ENCODE peak calls at places on chromosomes 5 and 9, in eight cellular contexts. T, L, G, I, F, X, A and S are unnamed samples.

GRCh38 chr5:24773241-24773640 is 128.5 kb upstream of the CDH10 start:
- DNase-seq in T (no peak), L (no peak), G (no peak), I (no peak), F (peak), X (no peak), A (no peak), S (no peak)

GRCh38 chr5:54994628-54995027 is 9.2 kb upstream of the ESM1 start:
- DNase-seq in T (no peak), L (no peak), G (no peak), I (no peak), F (no peak), X (no peak), A (no peak), S (no peak)

GRCh38 chr5:18465833-18466681 is 831.8 kb downstream of the TAF11L14 start:
- DNase-seq in T (no peak), L (peak), G (peak), I (no peak), F (peak), X (peak), A (no peak), S (peak)

GRCh38 chr5:76358-77169 is 15.4 kb upstream of the PLEKHG4B start:
- DNase-seq in T (no peak), L (no peak), G (no peak), I (no peak), F (no peak), X (no peak), A (no peak), S (no peak)

GRCh38 chr5:125408582-125409069 is 662.2 kb upstream of the ZNF608 start:
- DNase-seq in T (no peak), L (peak), G (no peak), I (no peak), F (peak), X (no peak), A (peak), S (peak)

GRCh38 chr9:75455444-75455921 is 367.2 kb downstream of the OSTF1 start:
- DNase-seq in T (no peak), L (peak), G (peak), I (no peak), F (peak), X (no peak), A (no peak), S (no peak)

GRCh38 chr5:14880688-14881087 is 9.1 kb upstream of the ANKH start:
- DNase-seq in T (no peak), L (no peak), G (no peak), I (no peak), F (no peak), X (no peak), A (no peak), S (peak)

GRCh38 chr5:81250004-81250403 is 16.9 kb downstream of the CKMT2 start:
- DNase-seq in T (no peak), L (no peak), G (no peak), I (no peak), F (no peak), X (no peak), A (no peak), S (no peak)

GRCh38 chr5:130037905-130038304 is 133.6 kb downstream of the CHSY3 start:
- DNase-seq in T (no peak), L (no peak), G (no peak), I (no peak), F (no peak), X (no peak), A (no peak), S (no peak)

GRCh38 chr5:130541617-130542221 is 623.3 kb downstream of the HINT1 start:
- DNase-seq in T (no peak), L (peak), G (no peak), I (no peak), F (peak), X (no peak), A (peak), S (peak)

GRCh38 chr9:34988218-34989055 is 1.1 kb upstream of the DNAJB5 start:
- DNase-seq in T (peak), L (peak), G (no peak), I (no peak), F (no peak), X (peak), A (no peak), S (no peak)

GRCh38 chr5:113166710-113167366 is 190.2 kb downstream of the DCP2 start:
- DNase-seq in T (no peak), L (peak), G (no peak), I (no peak), F (peak), X (no peak), A (peak), S (peak)

GRCh38 chr5:151024440-151024839 is 4.0 kb downstream of the GPX3 start:
- DNase-seq in T (no peak), L (no peak), G (no peak), I (no peak), F (no peak), X (no peak), A (no peak), S (no peak)
- H3K4me3 ChIP-seq in T (no peak), L (no peak), G (no peak), I (peak), F (no peak), X (no peak), A (no peak), S (no peak)

DNA sequence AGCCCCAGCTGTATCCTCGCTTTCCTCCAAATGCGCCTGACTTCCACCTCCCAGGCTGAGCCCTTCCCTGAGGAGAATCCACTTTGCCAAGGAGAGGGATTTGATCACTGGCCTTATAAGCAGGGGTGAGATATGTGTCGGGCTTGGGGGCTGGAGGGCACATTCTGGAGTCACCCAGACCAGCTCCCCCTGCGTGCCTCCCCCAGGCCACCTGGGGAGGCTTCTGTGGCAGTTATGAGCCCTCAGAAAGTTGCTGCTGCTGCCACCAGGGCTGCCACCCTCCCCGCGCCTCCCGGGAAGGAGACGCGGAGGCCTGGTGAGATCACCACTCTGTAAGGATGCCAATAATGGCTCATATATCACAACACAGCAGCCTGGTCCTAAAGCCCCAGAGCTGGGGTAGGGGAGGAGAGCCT is 211.5 kb downstream of the PAPPA start:
- DNase-seq in T (peak), L (peak), G (no peak), I (no peak), F (peak), X (no peak), A (peak), S (peak)
- TF ChIP-seq CTCF in T (no peak), L (peak), G (no peak), I (no peak), F (peak), X (no peak), A (peak), S (peak)

DNA sequence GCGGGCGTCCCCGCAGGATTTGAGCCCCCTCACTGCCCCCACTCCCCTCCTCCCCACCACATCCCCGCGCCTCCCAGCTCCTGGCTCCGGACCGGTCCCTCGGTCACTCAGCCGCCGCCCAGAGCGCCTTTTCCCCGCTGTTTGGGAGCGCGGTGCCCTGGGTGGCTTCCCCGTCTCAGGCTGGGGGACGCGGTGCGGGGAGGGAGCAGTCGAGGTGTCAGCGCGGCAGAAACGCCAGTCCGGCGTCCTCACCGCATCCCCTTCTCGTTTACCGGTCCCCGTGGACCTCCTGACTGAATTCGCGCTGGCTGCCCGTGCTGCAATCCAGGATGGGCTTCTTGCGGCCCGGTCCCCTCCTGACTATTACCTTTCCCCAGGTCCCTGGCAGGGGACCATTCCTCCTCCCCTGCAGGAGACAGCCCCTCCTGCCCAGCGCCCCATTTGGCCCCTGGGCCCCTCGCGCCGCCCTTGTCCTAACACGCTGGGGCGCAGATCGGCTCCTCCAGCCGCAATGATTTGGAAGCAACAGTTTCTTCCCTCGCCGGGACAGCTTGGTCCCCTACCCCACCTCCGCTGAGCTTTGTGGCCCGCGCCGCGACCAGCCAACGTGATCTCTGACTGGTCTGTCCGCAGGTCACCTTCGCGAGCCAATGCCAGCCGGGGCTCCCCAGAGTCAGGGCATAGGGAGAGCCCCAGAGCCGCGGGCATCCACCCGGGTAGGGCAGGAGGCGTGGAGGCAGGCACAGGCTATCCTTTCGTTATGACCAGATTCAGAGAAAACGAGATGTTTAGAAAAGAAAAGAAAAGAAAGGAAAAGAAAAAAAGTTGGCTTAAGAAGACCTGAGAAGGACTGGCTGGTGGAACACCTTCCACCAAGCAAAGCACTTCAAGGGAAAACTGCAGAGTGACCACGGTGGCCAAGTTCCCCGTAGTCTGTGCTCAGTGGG is 1.2 kb downstream of the ANKRD33B start:
- DNase-seq in T (peak), L (no peak), G (peak), I (no peak), F (peak), X (no peak), A (no peak), S (no peak)
- H3K4me3 ChIP-seq in T (peak), L (peak), G (peak), I (peak), F (peak), X (peak), A (peak), S (peak)

GRCh38 chr9:5422276-5422675 is 15.4 kb downstream of the PLGRKT start:
- DNase-seq in T (no peak), L (no peak), G (no peak), I (no peak), F (no peak), X (no peak), A (no peak), S (no peak)
- TF ChIP-seq CTCF in T (no peak), L (no peak), G (no peak), I (no peak), F (no peak), X (no peak), A (no peak), S (no peak)

GRCh38 chr5:36881304-36881703 is 4.7 kb downstream of the NIPBL start:
- DNase-seq in T (no peak), L (no peak), G (no peak), I (no peak), F (no peak), X (no peak), A (no peak), S (no peak)
- H3K4me3 ChIP-seq in T (no peak), L (no peak), G (no peak), I (no peak), F (no peak), X (no peak), A (no peak), S (no peak)

DNA sequence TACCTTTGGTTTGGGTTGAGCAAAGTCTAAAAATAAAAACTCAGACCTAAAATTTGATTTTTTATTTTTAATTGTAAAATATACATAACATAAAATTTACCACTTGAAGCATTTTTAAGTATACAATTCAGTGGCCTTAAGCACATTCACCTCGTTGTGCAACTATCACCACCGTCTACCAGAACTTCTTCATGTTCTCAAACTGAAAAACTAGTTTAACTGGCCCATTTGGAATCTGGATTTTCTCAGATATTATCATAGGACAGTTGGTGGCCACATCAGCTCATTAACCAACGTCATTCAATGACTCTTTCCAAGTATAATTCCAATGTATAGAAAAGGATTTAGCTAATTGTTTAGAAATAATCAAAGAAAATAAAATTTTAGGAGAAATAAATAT is 319.3 kb downstream of the TLE1 start:
- DNase-seq in T (no peak), L (no peak), G (no peak), I (no peak), F (no peak), X (no peak), A (no peak), S (no peak)
- TF ChIP-seq CTCF in T (no peak), L (no peak), G (no peak), I (no peak), F (no peak), X (no peak), A (no peak), S (no peak)